ENCODE peak calls at places on chromosome 5, in seven cellular contexts. One of them, this sample, is unnamed.

GRCh38 chr5:159990506-159990905 is 18.4 kb upstream of the TTC1 start:
- DNase-seq in fibroblast of gingiva: no peak
- DNase-seq in stimulated activated CD4-positive, alpha-beta T cell treated with anti-CD3 and anti-CD28 coated beads, Interleukin-2, amount 100 ng/mL, for 24 hours: no peak
- DNase-seq in T-helper 22 cell: no peak
- DNase-seq in activated CD4-positive, alpha-beta T cell treated with anti-CD3 and anti-CD28 coated beads, Interleukin-2, amount 10 ng/mL, durations not matched to agents 7 days and 5 days: no peak
- DNase-seq in cortex of kidney: no peak
- DNase-seq in NCI-H345: no peak
- DNase-seq in this sample: no peak

GRCh38 chr5:138910546-138911185 is 35.5 kb upstream of the LRRTM2 start:
- DNase-seq in fibroblast of gingiva: no peak
- DNase-seq in stimulated activated CD4-positive, alpha-beta T cell treated with anti-CD3 and anti-CD28 coated beads, Interleukin-2, amount 100 ng/mL, for 24 hours: no peak
- DNase-seq in T-helper 22 cell: no peak
- DNase-seq in activated CD4-positive, alpha-beta T cell treated with anti-CD3 and anti-CD28 coated beads, Interleukin-2, amount 10 ng/mL, durations not matched to agents 7 days and 5 days: no peak
- DNase-seq in cortex of kidney: no peak
- DNase-seq in NCI-H345: no peak
- DNase-seq in this sample: no peak

GRCh38 chr5:126594077-126594476 is 942 bp downstream of the ALDH7A1 start:
- DNase-seq in fibroblast of gingiva: peak; percentile 6
- DNase-seq in stimulated activated CD4-positive, alpha-beta T cell treated with anti-CD3 and anti-CD28 coated beads, Interleukin-2, amount 100 ng/mL, for 24 hours: no peak
- DNase-seq in T-helper 22 cell: no peak
- DNase-seq in activated CD4-positive, alpha-beta T cell treated with anti-CD3 and anti-CD28 coated beads, Interleukin-2, amount 10 ng/mL, durations not matched to agents 7 days and 5 days: no peak
- DNase-seq in cortex of kidney: no peak
- DNase-seq in NCI-H345: no peak
- DNase-seq in this sample: no peak

GRCh38 chr5:126917918-126918623 is 112.3 kb downstream of the MARCHF3 start:
- DNase-seq in fibroblast of gingiva: no peak
- DNase-seq in stimulated activated CD4-positive, alpha-beta T cell treated with anti-CD3 and anti-CD28 coated beads, Interleukin-2, amount 100 ng/mL, for 24 hours: no peak
- DNase-seq in T-helper 22 cell: no peak
- DNase-seq in activated CD4-positive, alpha-beta T cell treated with anti-CD3 and anti-CD28 coated beads, Interleukin-2, amount 10 ng/mL, durations not matched to agents 7 days and 5 days: no peak
- DNase-seq in cortex of kidney: no peak
- DNase-seq in NCI-H345: peak; percentile 71
- DNase-seq in this sample: no peak

GRCh38 chr5:91229031-91229623 is 154.0 kb downstream of the ARRDC3 start:
- DNase-seq in fibroblast of gingiva: peak; percentile 17
- DNase-seq in stimulated activated CD4-positive, alpha-beta T cell treated with anti-CD3 and anti-CD28 coated beads, Interleukin-2, amount 100 ng/mL, for 24 hours: no peak
- DNase-seq in T-helper 22 cell: no peak
- DNase-seq in activated CD4-positive, alpha-beta T cell treated with anti-CD3 and anti-CD28 coated beads, Interleukin-2, amount 10 ng/mL, durations not matched to agents 7 days and 5 days: no peak
- DNase-seq in cortex of kidney: no peak
- DNase-seq in NCI-H345: no peak
- DNase-seq in this sample: no peak

GRCh38 chr5:126866837-126867236 is 89.9 kb downstream of the LMNB1 start:
- DNase-seq in fibroblast of gingiva: no peak
- DNase-seq in stimulated activated CD4-positive, alpha-beta T cell treated with anti-CD3 and anti-CD28 coated beads, Interleukin-2, amount 100 ng/mL, for 24 hours: no peak
- DNase-seq in T-helper 22 cell: no peak
- DNase-seq in activated CD4-positive, alpha-beta T cell treated with anti-CD3 and anti-CD28 coated beads, Interleukin-2, amount 10 ng/mL, durations not matched to agents 7 days and 5 days: no peak
- DNase-seq in cortex of kidney: no peak
- DNase-seq in NCI-H345: no peak
- DNase-seq in this sample: no peak

GRCh38 chr5:4555739-4556285 is 584.3 kb upstream of the ADAMTS16 start:
- DNase-seq in fibroblast of gingiva: no peak
- DNase-seq in stimulated activated CD4-positive, alpha-beta T cell treated with anti-CD3 and anti-CD28 coated beads, Interleukin-2, amount 100 ng/mL, for 24 hours: no peak
- DNase-seq in T-helper 22 cell: no peak
- DNase-seq in activated CD4-positive, alpha-beta T cell treated with anti-CD3 and anti-CD28 coated beads, Interleukin-2, amount 10 ng/mL, durations not matched to agents 7 days and 5 days: no peak
- DNase-seq in cortex of kidney: no peak
- DNase-seq in NCI-H345: no peak
- DNase-seq in this sample: no peak

GRCh38 chr5:60703944-60704343 is 4.0 kb upstream of the DEPDC1B start:
- DNase-seq in fibroblast of gingiva: no peak
- DNase-seq in stimulated activated CD4-positive, alpha-beta T cell treated with anti-CD3 and anti-CD28 coated beads, Interleukin-2, amount 100 ng/mL, for 24 hours: no peak
- DNase-seq in T-helper 22 cell: no peak
- DNase-seq in activated CD4-positive, alpha-beta T cell treated with anti-CD3 and anti-CD28 coated beads, Interleukin-2, amount 10 ng/mL, durations not matched to agents 7 days and 5 days: no peak
- DNase-seq in cortex of kidney: no peak
- DNase-seq in NCI-H345: no peak
- DNase-seq in this sample: no peak

GRCh38 chr5:95238560-95239325 is 46.2 kb downstream of the MCTP1 start:
- DNase-seq in fibroblast of gingiva: no peak
- DNase-seq in stimulated activated CD4-positive, alpha-beta T cell treated with anti-CD3 and anti-CD28 coated beads, Interleukin-2, amount 100 ng/mL, for 24 hours: no peak
- DNase-seq in T-helper 22 cell: no peak
- DNase-seq in activated CD4-positive, alpha-beta T cell treated with anti-CD3 and anti-CD28 coated beads, Interleukin-2, amount 10 ng/mL, durations not matched to agents 7 days and 5 days: no peak
- DNase-seq in cortex of kidney: no peak
- DNase-seq in NCI-H345: peak; percentile 2
- DNase-seq in this sample: no peak

This sample was measured in neural crest cell.